ENCODE peak calls at places on chromosomes 2 and 18, in five cellular contexts. One of them, this sample, is unnamed.

GRCh38 chr2:50088987-50089386 is 934.7 kb upstream of the FSHR start:
- DNase-seq in neural progenitor cell: no peak
- DNase-seq in GM13976: no peak
- DNase-seq in neural crest cell: no peak
- DNase-seq in H4: no peak
- DNase-seq in this sample: no peak

GRCh38 chr2:234679766-234680687 is 183.1 kb upstream of the ARL4C start:
- DNase-seq in neural progenitor cell: no peak
- DNase-seq in GM13976: no peak
- DNase-seq in neural crest cell: no peak
- DNase-seq in H4: peak; percentile 91
- DNase-seq in this sample: no peak

GRCh38 chr18:74836296-74837139 is 238.8 kb downstream of the ZNF407 start:
- DNase-seq in neural progenitor cell: peak; percentile 20
- DNase-seq in GM13976: no peak
- DNase-seq in neural crest cell: no peak
- DNase-seq in H4: peak; percentile 46
- DNase-seq in this sample: no peak

GRCh38 chr18:13229021-13229671 is 10.6 kb downstream of the LDLRAD4 start:
- DNase-seq in neural progenitor cell: no peak
- DNase-seq in GM13976: no peak
- DNase-seq in neural crest cell: no peak
- DNase-seq in H4: no peak
- DNase-seq in this sample: no peak

GRCh38 chr2:214731008-214731407 is 78.5 kb downstream of the BARD1 start:
- DNase-seq in neural progenitor cell: no peak
- DNase-seq in GM13976: no peak
- DNase-seq in neural crest cell: no peak
- DNase-seq in H4: no peak
- DNase-seq in this sample: no peak

GRCh38 chr2:85547089-85547858 is 8.3 kb downstream of the MAT2A start:
- DNase-seq in neural progenitor cell: no peak
- DNase-seq in GM13976: no peak
- DNase-seq in neural crest cell: no peak
- DNase-seq in H4: no peak
- DNase-seq in this sample: no peak

GRCh38 chr2:50469784-50470183 is 562.1 kb downstream of the NRXN1 start:
- DNase-seq in neural progenitor cell: peak; percentile 52
- DNase-seq in GM13976: no peak
- DNase-seq in neural crest cell: no peak
- DNase-seq in H4: no peak
- DNase-seq in this sample: no peak

GRCh38 chr2:172134270-172134669 is 31.6 kb upstream of the DLX2 start:
- DNase-seq in neural progenitor cell: no peak
- DNase-seq in GM13976: no peak
- DNase-seq in neural crest cell: no peak
- DNase-seq in H4: no peak
- DNase-seq in this sample: no peak

GRCh38 chr2:4556136-4556535 is 852.8 kb downstream of the DCDC2C start:
- DNase-seq in neural progenitor cell: no peak
- DNase-seq in GM13976: no peak
- DNase-seq in neural crest cell: no peak
- DNase-seq in H4: no peak
- DNase-seq in this sample: no peak

GRCh38 chr2:101124684-101125366 is 26.4 kb downstream of the TBC1D8 start:
- DNase-seq in neural progenitor cell: no peak
- DNase-seq in GM13976: no peak
- DNase-seq in neural crest cell: no peak
- DNase-seq in H4: peak; percentile 73
- DNase-seq in this sample: no peak

GRCh38 chr2:219125225-219125885 is 35.3 kb downstream of the NHEJ1 start:
- DNase-seq in neural progenitor cell: no peak
- DNase-seq in GM13976: no peak
- DNase-seq in neural crest cell: no peak
- DNase-seq in H4: peak; percentile 87
- DNase-seq in this sample: no peak

GRCh38 chr18:69880083-69880482 is 67.6 kb downstream of the CD226 start:
- DNase-seq in neural progenitor cell: no peak
- DNase-seq in GM13976: no peak
- DNase-seq in neural crest cell: no peak
- DNase-seq in H4: no peak
- DNase-seq in this sample: no peak

GRCh38 chr2:160352492-160352891 is 141.1 kb downstream of the RBMS1 start:
- DNase-seq in neural progenitor cell: no peak
- DNase-seq in GM13976: no peak
- DNase-seq in neural crest cell: no peak
- DNase-seq in H4: no peak
- DNase-seq in this sample: no peak

GRCh38 chr2:205366336-205367060 is 315.8 kb upstream of the NRP2 start:
- DNase-seq in neural progenitor cell: no peak
- DNase-seq in GM13976: no peak
- DNase-seq in neural crest cell: no peak
- DNase-seq in H4: no peak
- DNase-seq in this sample: no peak

GRCh38 chr2:200725620-200726019 is 86.1 kb upstream of the BZW1 start:
- DNase-seq in neural progenitor cell: no peak
- DNase-seq in GM13976: no peak
- DNase-seq in neural crest cell: no peak
- DNase-seq in H4: no peak
- DNase-seq in this sample: no peak

GRCh38 chr2:33467413-33467812 is 9.0 kb upstream of the RASGRP3 start:
- DNase-seq in neural progenitor cell: no peak
- DNase-seq in GM13976: no peak
- DNase-seq in neural crest cell: no peak
- DNase-seq in H4: no peak
- DNase-seq in this sample: no peak

GRCh38 chr2:37230581-37230980 is 815 bp downstream of the CEBPZ start:
- DNase-seq in neural progenitor cell: peak; percentile 19
- DNase-seq in GM13976: no peak
- DNase-seq in neural crest cell: no peak
- DNase-seq in H4: no peak
- DNase-seq in this sample: no peak

GRCh38 chr2:96108578-96109561 is 7.5 kb downstream of the ADRA2B start:
- DNase-seq in neural progenitor cell: peak; percentile 53
- DNase-seq in GM13976: no peak
- DNase-seq in neural crest cell: no peak
- DNase-seq in H4: no peak
- DNase-seq in this sample: no peak

GRCh38 chr2:216665240-216665639 is 30.1 kb downstream of the IGFBP5 start:
- DNase-seq in neural progenitor cell: peak; percentile 18
- DNase-seq in GM13976: no peak
- DNase-seq in neural crest cell: no peak
- DNase-seq in H4: no peak
- DNase-seq in this sample: no peak

GRCh38 chr2:96856776-96857673 is 791 bp downstream of the ANKRD39 start:
- DNase-seq in neural progenitor cell: peak; percentile 44
- DNase-seq in GM13976: no peak
- DNase-seq in neural crest cell: no peak
- DNase-seq in H4: no peak
- DNase-seq in this sample: no peak

GRCh38 chr2:46841621-46842020 is 74.0 kb downstream of the MCFD2 start:
- DNase-seq in neural progenitor cell: no peak
- DNase-seq in GM13976: no peak
- DNase-seq in neural crest cell: no peak
- DNase-seq in H4: no peak
- DNase-seq in this sample: no peak

GRCh38 chr2:45291283-45291682 is 282.0 kb upstream of the SIX2 start:
- DNase-seq in neural progenitor cell: no peak
- DNase-seq in GM13976: no peak
- DNase-seq in neural crest cell: no peak
- DNase-seq in H4: no peak
- DNase-seq in this sample: no peak

GRCh38 chr2:47354013-47354816 is 48.7 kb upstream of the MSH2 start:
- DNase-seq in neural progenitor cell: no peak
- DNase-seq in GM13976: no peak
- DNase-seq in neural crest cell: no peak
- DNase-seq in H4: peak; percentile 81
- DNase-seq in this sample: no peak

GRCh38 chr2:43737097-43737854 is 36.6 kb upstream of the DYNC2LI1 start:
- DNase-seq in neural progenitor cell: no peak
- DNase-seq in GM13976: no peak
- DNase-seq in neural crest cell: no peak
- DNase-seq in H4: no peak
- DNase-seq in this sample: no peak

GRCh38 chr18:31977270-31977872 is 34.4 kb upstream of the TRAPPC8 start:
- DNase-seq in neural progenitor cell: peak; percentile 85
- DNase-seq in GM13976: no peak
- DNase-seq in neural crest cell: peak; percentile 58
- DNase-seq in H4: peak; percentile 15
- DNase-seq in this sample: peak; percentile 24

GRCh38 chr2:196330645-196331044 is 159.3 kb upstream of the STK17B start:
- DNase-seq in neural progenitor cell: no peak
- DNase-seq in GM13976: no peak
- DNase-seq in neural crest cell: no peak
- DNase-seq in H4: no peak
- DNase-seq in this sample: no peak

GRCh38 chr2:147464737-147465437 is 379.9 kb upstream of the ACVR2A start:
- DNase-seq in neural progenitor cell: no peak
- DNase-seq in GM13976: no peak
- DNase-seq in neural crest cell: no peak
- DNase-seq in H4: no peak
- DNase-seq in this sample: no peak

GRCh38 chr2:223197046-223197445 is 145.1 kb downstream of the KCNE4 start:
- DNase-seq in neural progenitor cell: no peak
- DNase-seq in GM13976: no peak
- DNase-seq in neural crest cell: no peak
- DNase-seq in H4: no peak
- DNase-seq in this sample: no peak

GRCh38 chr2:145108959-145109710 is 589.2 kb upstream of the ZEB2 start:
- DNase-seq in neural progenitor cell: no peak
- DNase-seq in GM13976: no peak
- DNase-seq in neural crest cell: no peak
- DNase-seq in H4: no peak
- DNase-seq in this sample: no peak

GRCh38 chr2:38600242-38600891 is 2.4 kb downstream of the HNRNPLL start:
- DNase-seq in neural progenitor cell: peak; percentile 50
- DNase-seq in GM13976: no peak
- DNase-seq in neural crest cell: no peak
- DNase-seq in H4: peak; percentile 16
- DNase-seq in this sample: no peak

GRCh38 chr18:10040287-10041011 is 126.6 kb downstream of the VAPA start:
- DNase-seq in neural progenitor cell: no peak
- DNase-seq in GM13976: no peak
- DNase-seq in neural crest cell: no peak
- DNase-seq in H4: peak; percentile 21
- DNase-seq in this sample: no peak